ENCODE peak calls at places on chromosome 12, in four cellular contexts. One of them, this sample, is unnamed.

GRCh38 chr12:74963867-74964331 is 245.7 kb downstream of the KCNC2 start:
- DNase-seq in CD8-positive, alpha-beta memory T cell: no peak
- DNase-seq in heart right ventricle: no peak
- DNase-seq in upper lobe of right lung: no peak
- DNase-seq in this sample: no peak

GRCh38 chr12:80472912-80473500 is 29.0 kb downstream of the PTPRQ start:
- DNase-seq in upper lobe of right lung: no peak
- DNase-seq in CD8-positive, alpha-beta memory T cell: no peak
- DNase-seq in heart right ventricle: no peak
- DNase-seq in this sample: peak; percentile 19

GRCh38 chr12:123233505-123234299 is 466 bp downstream of the MTRFR start:
- DNase-seq in upper lobe of right lung: no peak
- DNase-seq in heart right ventricle: no peak
- DNase-seq in CD8-positive, alpha-beta memory T cell: no peak
- DNase-seq in this sample: no peak

GRCh38 chr12:112796067-112796466 is 4.5 kb downstream of the RPH3A start:
- DNase-seq in upper lobe of right lung: no peak
- DNase-seq in CD8-positive, alpha-beta memory T cell: no peak
- DNase-seq in heart right ventricle: no peak
- DNase-seq in this sample: no peak

GRCh38 chr12:12784911-12785814 is at the start of gene APOLD1:
- DNase-seq in CD8-positive, alpha-beta memory T cell: no peak
- DNase-seq in heart right ventricle: peak; percentile 84
- DNase-seq in upper lobe of right lung: no peak
- DNase-seq in this sample: no peak

GRCh38 chr12:48771588-48772112 is 17.2 kb downstream of the ADCY6 start:
- DNase-seq in heart right ventricle: no peak
- DNase-seq in CD8-positive, alpha-beta memory T cell: no peak
- DNase-seq in upper lobe of right lung: no peak
- DNase-seq in this sample: no peak

GRCh38 chr12:31236998-31237637 is 88.8 kb downstream of the SINHCAF start:
- DNase-seq in CD8-positive, alpha-beta memory T cell: no peak
- DNase-seq in upper lobe of right lung: no peak
- DNase-seq in heart right ventricle: no peak
- DNase-seq in this sample: peak; percentile 40

GRCh38 chr12:92224685-92225331 is 79.2 kb upstream of the BTG1 start:
- DNase-seq in CD8-positive, alpha-beta memory T cell: no peak
- DNase-seq in heart right ventricle: peak; percentile 16
- DNase-seq in upper lobe of right lung: no peak
- DNase-seq in this sample: no peak

GRCh38 chr12:96861656-96862055 is 45.4 kb upstream of the NEDD1 start:
- DNase-seq in CD8-positive, alpha-beta memory T cell: no peak
- DNase-seq in heart right ventricle: no peak
- DNase-seq in upper lobe of right lung: no peak
- DNase-seq in this sample: no peak

GRCh38 chr12:1505576-1505975 is 88.8 kb downstream of the FBXL14 start:
- DNase-seq in CD8-positive, alpha-beta memory T cell: no peak
- DNase-seq in upper lobe of right lung: no peak
- DNase-seq in heart right ventricle: no peak
- DNase-seq in this sample: no peak

GRCh38 chr12:26406391-26406790 is 211.0 kb downstream of the SSPN start:
- DNase-seq in upper lobe of right lung: no peak
- DNase-seq in heart right ventricle: no peak
- DNase-seq in CD8-positive, alpha-beta memory T cell: no peak
- DNase-seq in this sample: no peak

GRCh38 chr12:503111-503761 is 43.5 kb downstream of the B4GALNT3 start:
- DNase-seq in upper lobe of right lung: peak; percentile 80
- DNase-seq in CD8-positive, alpha-beta memory T cell: no peak
- DNase-seq in heart right ventricle: no peak
- DNase-seq in this sample: peak; percentile 72

GRCh38 chr12:95462081-95462480 is 11.9 kb upstream of the METAP2 start:
- DNase-seq in CD8-positive, alpha-beta memory T cell: no peak
- DNase-seq in heart right ventricle: no peak
- DNase-seq in upper lobe of right lung: no peak
- DNase-seq in this sample: no peak

GRCh38 chr12:41511247-41511646 is 323.1 kb downstream of the PDZRN4 start:
- DNase-seq in upper lobe of right lung: no peak
- DNase-seq in CD8-positive, alpha-beta memory T cell: no peak
- DNase-seq in heart right ventricle: no peak
- DNase-seq in this sample: no peak

GRCh38 chr12:62934799-62935674 is at the start of gene PPM1H:
- DNase-seq in CD8-positive, alpha-beta memory T cell: no peak
- DNase-seq in heart right ventricle: peak; percentile 73
- DNase-seq in upper lobe of right lung: peak; percentile 93
- DNase-seq in this sample: peak; percentile 87

GRCh38 chr12:64611430-64612286 is 1.4 kb downstream of the RASSF3 start:
- DNase-seq in CD8-positive, alpha-beta memory T cell: peak; percentile 24
- DNase-seq in upper lobe of right lung: peak; percentile 77
- DNase-seq in heart right ventricle: peak; percentile 37
- DNase-seq in this sample: peak; percentile 59

GRCh38 chr12:64610660-64611429 is 550 bp downstream of the RASSF3 start:
- DNase-seq in upper lobe of right lung: peak; percentile 88
- DNase-seq in CD8-positive, alpha-beta memory T cell: peak; percentile 65
- DNase-seq in heart right ventricle: peak; percentile 57
- DNase-seq in this sample: peak; percentile 83

GRCh38 chr12:64609543-64610091 is 678 bp upstream of the RASSF3 start:
- DNase-seq in upper lobe of right lung: no peak
- DNase-seq in CD8-positive, alpha-beta memory T cell: peak; percentile 20
- DNase-seq in heart right ventricle: no peak
- DNase-seq in this sample: no peak

GRCh38 chr12:64610092-64610659 is at the start of gene RASSF3:
- DNase-seq in heart right ventricle: peak; percentile 77
- DNase-seq in CD8-positive, alpha-beta memory T cell: peak; percentile 75
- DNase-seq in upper lobe of right lung: peak; percentile 89
- DNase-seq in this sample: peak; percentile 87

GRCh38 chr12:64612843-64613242 is 2.5 kb downstream of the RASSF3 start:
- DNase-seq in heart right ventricle: no peak
- DNase-seq in CD8-positive, alpha-beta memory T cell: no peak
- DNase-seq in upper lobe of right lung: no peak
- DNase-seq in this sample: no peak
- H3K4me3 ChIP-seq in heart right ventricle: peak overlapping the region; percentile 68
- H3K4me3 ChIP-seq in CD8-positive, alpha-beta memory T cell: peak overlapping the region; percentile 90
- H3K4me3 ChIP-seq in upper lobe of right lung: peak overlapping the region; percentile 96
- H3K4me3 ChIP-seq in this sample: peak overlapping the region; percentile 96

GRCh38 chr12:67270622-67271021 is 1.5 kb downstream of the CAND1 start:
- DNase-seq in upper lobe of right lung: no peak
- DNase-seq in CD8-positive, alpha-beta memory T cell: no peak
- DNase-seq in heart right ventricle: no peak
- DNase-seq in this sample: no peak
- H3K27ac ChIP-seq in upper lobe of right lung: peak overlapping the region; percentile 97
- H3K27ac ChIP-seq in CD8-positive, alpha-beta memory T cell: peak overlapping the region; percentile 93
- H3K27ac ChIP-seq in heart right ventricle: peak overlapping the region; percentile 94
- H3K27ac ChIP-seq in this sample: peak overlapping the region; percentile 96

GRCh38 chr12:5817246-5817645 is 127.8 kb downstream of the ANO2 start:
- DNase-seq in CD8-positive, alpha-beta memory T cell: no peak
- DNase-seq in upper lobe of right lung: no peak
- DNase-seq in heart right ventricle: no peak
- DNase-seq in this sample: no peak
- H3K4me3 ChIP-seq in CD8-positive, alpha-beta memory T cell: no peak overlapping the region
- H3K4me3 ChIP-seq in upper lobe of right lung: no peak overlapping the region
- H3K4me3 ChIP-seq in heart right ventricle: no peak overlapping the region
- H3K4me3 ChIP-seq in this sample: no peak overlapping the region

GRCh38 chr12:47717443-47718193 is 7.7 kb downstream of the ENDOU start:
- DNase-seq in CD8-positive, alpha-beta memory T cell: peak; percentile 25
- DNase-seq in heart right ventricle: peak; percentile 93
- DNase-seq in upper lobe of right lung: peak; percentile 88
- DNase-seq in this sample: peak; percentile 86

GRCh38 chr12:47718531-47718930 is 6.8 kb downstream of the ENDOU start:
- DNase-seq in heart right ventricle: no peak
- DNase-seq in upper lobe of right lung: no peak
- DNase-seq in CD8-positive, alpha-beta memory T cell: no peak
- DNase-seq in this sample: no peak

GRCh38 chr12:47715393-47715876 is 9.6 kb upstream of the RPAP3 start:
- DNase-seq in CD8-positive, alpha-beta memory T cell: peak; percentile 70
- DNase-seq in heart right ventricle: peak; percentile 86
- DNase-seq in upper lobe of right lung: peak; percentile 70
- DNase-seq in this sample: peak; percentile 81

GRCh38 chr12:47715877-47716548 is 9.3 kb downstream of the ENDOU start:
- DNase-seq in heart right ventricle: peak; percentile 32
- DNase-seq in upper lobe of right lung: no peak
- DNase-seq in CD8-positive, alpha-beta memory T cell: no peak
- DNase-seq in this sample: no peak

DNA sequence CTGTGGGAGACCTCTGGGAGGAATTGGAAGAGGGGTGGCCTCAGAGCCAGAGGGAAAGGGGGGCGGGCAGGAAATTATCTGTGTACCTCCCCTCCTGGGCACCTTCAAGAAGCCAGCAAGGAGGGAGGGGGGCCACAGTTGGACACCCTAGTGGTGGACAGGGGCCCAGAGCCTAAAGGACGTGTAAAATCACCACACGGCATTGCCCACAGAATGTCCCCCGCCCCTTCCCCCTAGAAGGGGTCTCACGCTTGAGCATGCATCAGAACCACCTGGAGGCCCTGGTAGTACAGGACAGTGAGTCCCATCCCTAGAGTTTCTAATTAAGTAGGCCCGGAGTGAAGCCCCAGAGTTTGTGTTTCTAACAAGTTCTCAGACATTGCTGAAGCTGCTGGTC is 8.2 kb downstream of the ENDOU start:
- DNase-seq in heart right ventricle: no peak
- DNase-seq in CD8-positive, alpha-beta memory T cell: no peak
- DNase-seq in upper lobe of right lung: no peak
- DNase-seq in this sample: no peak
- H3K27ac ChIP-seq in heart right ventricle: peak overlapping the region; percentile 95
- H3K27ac ChIP-seq in CD8-positive, alpha-beta memory T cell: no peak overlapping the region
- H3K27ac ChIP-seq in upper lobe of right lung: peak overlapping the region; percentile 93
- H3K27ac ChIP-seq in this sample: peak overlapping the region; percentile 93

DNA sequence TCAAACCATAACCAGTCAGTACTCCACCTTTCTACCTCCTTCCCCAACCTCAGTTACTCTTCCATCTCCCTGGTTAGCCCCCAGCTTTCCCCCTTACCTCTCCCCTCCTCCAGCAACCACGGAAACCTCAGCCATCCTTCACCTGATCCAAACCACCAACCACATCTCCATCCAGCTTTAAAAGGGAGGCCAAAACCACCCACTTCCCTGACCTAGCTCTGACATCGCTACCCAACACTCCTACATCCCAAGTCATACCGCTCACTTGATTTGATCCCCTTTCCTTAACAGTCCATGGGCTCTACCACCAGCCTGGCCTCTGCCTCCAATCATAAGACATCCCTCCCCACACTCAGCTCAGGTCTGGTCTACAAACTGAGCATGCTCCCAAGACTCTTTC is 1.5 kb downstream of the RAB35 start:
- DNase-seq in heart right ventricle: no peak
- DNase-seq in upper lobe of right lung: no peak
- DNase-seq in CD8-positive, alpha-beta memory T cell: no peak
- DNase-seq in this sample: no peak
- H3K4me3 ChIP-seq in heart right ventricle: peak overlapping the region; percentile 81
- H3K4me3 ChIP-seq in upper lobe of right lung: peak overlapping the region; percentile 87
- H3K4me3 ChIP-seq in CD8-positive, alpha-beta memory T cell: peak overlapping the region; percentile 69
- H3K4me3 ChIP-seq in this sample: peak overlapping the region; percentile 86